ENCODE peak calls at places on chromosomes 12 and 14, in four cellular contexts. K is HepG2, X is WTC11, Z is K562. S is an unnamed sample.

GRCh38 chr12:6204533-6205143 is 4.4 kb downstream of the CD9 start:
- DNase-seq in K (no peak), X (no peak), Z (no peak), S (no peak)

GRCh38 chr14:72598328-72598727 is 295.6 kb downstream of the DPF3 start:
- DNase-seq in K (no peak), X (no peak), Z (no peak), S (no peak)

GRCh38 chr14:65169351-65169750 is 67.0 kb upstream of the MAX start:
- DNase-seq in K (no peak), X (no peak), Z (no peak), S (no peak)

GRCh38 chr12:104956870-104957301 is 1.2 kb downstream of the SLC41A2 start:
- DNase-seq in K (no peak), X (no peak), Z (no peak), S (no peak)

GRCh38 chr14:96165493-96166474 is 38.9 kb upstream of the BDKRB2 start:
- DNase-seq in K (no peak), X (no peak), Z (no peak), S (no peak)

GRCh38 chr12:28941248-28941647 is 207.8 kb upstream of the FAR2 start:
- DNase-seq in K (no peak), X (no peak), Z (no peak), S (no peak)

GRCh38 chr14:102859911-102860310 is 62.6 kb upstream of the AMN start:
- DNase-seq in K (no peak), X (no peak), Z (no peak), S (no peak)

GRCh38 chr14:80637726-80638619 is 303.6 kb downstream of the CEP128 start:
- DNase-seq in K (no peak), X (no peak), Z (no peak), S (no peak)

GRCh38 chr12:499837-500458 is 40.2 kb downstream of the B4GALNT3 start:
- DNase-seq in K (no peak), X (no peak), Z (no peak), S (no peak)

GRCh38 chr12:47145188-47145587 is 65.4 kb upstream of the AMIGO2 start:
- DNase-seq in K (no peak), X (no peak), Z (no peak), S (no peak)

GRCh38 chr14:101965796-101966718 is 1.7 kb downstream of the DYNC1H1 start:
- DNase-seq in K (no peak), X (no peak), Z (no peak), S (no peak)

GRCh38 chr14:59199614-59200013 is 11.1 kb downstream of the DAAM1 start:
- DNase-seq in K (no peak), X (no peak), Z (no peak), S (no peak)

GRCh38 chr12:80567391-80567790 is 123.4 kb downstream of the PTPRQ start:
- DNase-seq in K (no peak), X (no peak), Z (no peak), S (no peak)

GRCh38 chr14:90375934-90376333 is 20.9 kb upstream of the CALM1 start:
- DNase-seq in K (no peak), X (no peak), Z (no peak), S (no peak)

GRCh38 chr12:130161261-130162231 is 718 bp upstream of the FZD10 start:
- DNase-seq in K (no peak), X (peak), Z (no peak), S (no peak)

GRCh38 chr12:57105011-57105753 is 6.0 kb downstream of the STAT6 start:
- DNase-seq in K (no peak), X (no peak), Z (no peak), S (no peak)

GRCh38 chr12:57766464-57767311 is at the start of gene CYP27B1:
- DNase-seq in K (no peak), X (peak), Z (peak), S (no peak)

GRCh38 chr12:118979763-118980406 is 1.5 kb upstream of the SRRM4 start:
- DNase-seq in K (peak), X (peak), Z (peak), S (peak)

GRCh38 chr14:99875421-99875820 is 82.2 kb downstream of the EML1 start:
- DNase-seq in K (no peak), X (no peak), Z (no peak), S (no peak)
- TF ChIP-seq HMGXB4 in K (no peak), X (no peak), Z (no peak), S (no peak)

GRCh38 chr14:25833341-25834121 is 764.3 kb downstream of the NOVA1 start:
- DNase-seq in K (peak), X (peak), Z (peak), S (no peak)
- TF ChIP-seq HMGXB4 in K (no peak), X (no peak), Z (no peak), S (no peak)

GRCh38 chr14:69107407-69108003 is 45.4 kb downstream of the DCAF5 start:
- DNase-seq in K (peak), X (peak), Z (peak), S (peak)
- TF ChIP-seq HMGXB4 in K (no peak), X (no peak), Z (no peak), S (no peak)

GRCh38 chr12:8589679-8590078 is 23.0 kb downstream of the AICDA start:
- DNase-seq in K (no peak), X (no peak), Z (no peak), S (no peak)
- TF ChIP-seq HMGXB4 in K (no peak), X (no peak), Z (no peak), S (no peak)

DNA sequence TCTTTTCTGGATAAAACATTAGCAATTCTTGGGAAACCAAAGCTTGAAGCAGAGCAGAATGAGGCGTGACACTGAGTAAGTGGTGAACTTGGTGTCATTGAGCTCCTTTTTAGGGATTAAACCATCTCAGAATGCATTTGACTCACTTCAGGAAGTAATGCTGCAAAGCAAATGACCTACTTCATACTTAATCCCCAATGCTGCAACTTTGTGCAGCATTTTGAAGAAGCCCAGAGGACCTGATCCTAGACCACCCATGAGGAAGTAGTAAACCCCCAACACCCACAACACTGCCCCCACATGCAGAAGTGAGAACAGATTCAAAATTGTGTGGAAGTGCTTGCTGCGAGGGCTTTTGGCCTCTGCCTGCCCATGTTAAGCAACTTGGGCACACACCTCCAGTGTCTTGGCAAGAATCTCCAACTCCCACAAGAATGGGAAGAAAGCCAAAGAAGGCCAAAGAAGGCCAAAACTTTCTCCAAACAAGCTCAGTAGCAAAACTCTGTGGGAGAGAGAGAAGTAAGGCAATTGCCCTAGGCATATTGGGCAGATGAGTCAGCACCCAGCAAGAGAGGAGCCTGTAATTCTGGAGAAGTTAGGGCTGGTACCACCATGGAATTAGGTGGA is 69.2 kb upstream of the ETV6 start:
- DNase-seq in K (no peak), X (no peak), Z (no peak), S (peak)
- TF ChIP-seq HMGXB4 in K (no peak), X (no peak), Z (no peak), S (no peak)

GRCh38 chr12:124347335-124347734 is 52.4 kb downstream of the RFLNA start:
- DNase-seq in K (no peak), X (no peak), Z (no peak), S (no peak)
- TF ChIP-seq HMGXB4 in K (no peak), X (no peak), Z (no peak), S (no peak)

GRCh38 chr14:86675059-86675458 is 1145.1 kb downstream of the FLRT2 start:
- DNase-seq in K (no peak), X (no peak), Z (no peak), S (no peak)
- TF ChIP-seq HMGXB4 in K (no peak), X (no peak), Z (no peak), S (no peak)

DNA sequence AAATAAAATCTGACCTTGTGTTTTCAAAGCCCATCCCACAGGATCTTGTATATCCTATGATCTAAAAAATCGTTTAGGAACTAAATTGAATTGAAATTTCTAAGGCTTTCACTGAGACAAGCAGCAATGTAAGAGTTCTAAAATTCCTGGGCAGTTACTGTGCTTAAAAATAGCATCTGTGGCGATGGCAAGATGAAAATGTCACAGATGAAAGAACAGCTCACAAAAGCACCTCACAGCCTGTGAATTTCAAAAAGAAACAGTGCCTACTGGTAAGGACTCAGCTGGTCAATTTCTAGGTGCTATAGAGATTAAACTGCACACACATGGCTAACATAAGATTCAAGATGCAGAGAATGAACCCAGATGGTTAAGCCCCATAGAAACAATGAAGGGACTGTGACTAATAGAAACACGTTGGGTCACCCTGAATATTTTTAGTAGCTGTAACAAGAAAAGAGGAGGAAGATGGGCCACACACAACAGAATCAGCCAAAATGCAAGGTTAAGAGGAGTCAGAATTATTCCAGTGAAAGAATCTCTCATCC is 12.0 kb upstream of the IL26 start:
- DNase-seq in K (no peak), X (no peak), Z (no peak), S (no peak)
- TF ChIP-seq HMGXB4 in K (no peak), X (no peak), Z (no peak), S (no peak)

S was measured in A549.